ENCODE peak calls at places on chromosomes 2 and 18, in four cellular contexts. E is adrenal gland, Q is fibroblast of lung, G is IMR-90. F is an unnamed sample.

GRCh38 chr2:144890828-144891227 is 370.9 kb upstream of the ZEB2 start:
- DNase-seq in Q (peak; percentile 56), E (no peak), G (peak; percentile 35), F (no peak)

GRCh38 chr2:73984922-73985317 is 210 bp downstream of the TET3 start:
- DNase-seq in E (peak; percentile 55), G (no peak), Q (no peak), F (peak; percentile 61)

GRCh38 chr2:54558976-54559410 is 102.9 kb downstream of the SPTBN1 start:
- DNase-seq in E (no peak), G (no peak), Q (no peak), F (no peak)

GRCh38 chr18:22467760-22468553 is 50.2 kb upstream of the CTAGE1 start:
- DNase-seq in Q (peak; percentile 99), E (peak; percentile 87), G (peak; percentile 100), F (no peak)

GRCh38 chr2:71530987-71531332 is 77.6 kb downstream of the DYSF start:
- DNase-seq in G (no peak), E (no peak), Q (no peak), F (no peak)

GRCh38 chr18:54357082-54357659 is 487 bp downstream of the STARD6 start:
- DNase-seq in G (peak; percentile 1), E (no peak), Q (no peak), F (no peak)

GRCh38 chr2:28451793-28452533 is 43.9 kb upstream of the PLB1 start:
- DNase-seq in Q (no peak), G (no peak), E (no peak), F (no peak)

GRCh38 chr2:176157499-176158305 is 595 bp downstream of the HOXD3 start:
- DNase-seq in G (no peak), Q (no peak), E (no peak), F (no peak)

GRCh38 chr2:157194097-157194688 is 63.3 kb upstream of the GALNT5 start:
- DNase-seq in G (peak; percentile 72), E (peak; percentile 42), Q (peak; percentile 84), F (no peak)

GRCh38 chr2:206263959-206264603 is 10.4 kb upstream of the ZDBF2 start:
- DNase-seq in G (no peak), E (no peak), Q (no peak), F (no peak)

GRCh38 chr2:206259615-206260426 is 14.6 kb upstream of the ZDBF2 start:
- DNase-seq in E (no peak), G (no peak), Q (no peak), F (no peak)

GRCh38 chr2:206257345-206257744 is 17.1 kb upstream of the ZDBF2 start:
- DNase-seq in Q (no peak), G (no peak), E (no peak), F (no peak)

GRCh38 chr2:206257861-206258260 is 16.6 kb upstream of the ZDBF2 start:
- DNase-seq in E (no peak), G (no peak), Q (no peak), F (no peak)

DNA sequence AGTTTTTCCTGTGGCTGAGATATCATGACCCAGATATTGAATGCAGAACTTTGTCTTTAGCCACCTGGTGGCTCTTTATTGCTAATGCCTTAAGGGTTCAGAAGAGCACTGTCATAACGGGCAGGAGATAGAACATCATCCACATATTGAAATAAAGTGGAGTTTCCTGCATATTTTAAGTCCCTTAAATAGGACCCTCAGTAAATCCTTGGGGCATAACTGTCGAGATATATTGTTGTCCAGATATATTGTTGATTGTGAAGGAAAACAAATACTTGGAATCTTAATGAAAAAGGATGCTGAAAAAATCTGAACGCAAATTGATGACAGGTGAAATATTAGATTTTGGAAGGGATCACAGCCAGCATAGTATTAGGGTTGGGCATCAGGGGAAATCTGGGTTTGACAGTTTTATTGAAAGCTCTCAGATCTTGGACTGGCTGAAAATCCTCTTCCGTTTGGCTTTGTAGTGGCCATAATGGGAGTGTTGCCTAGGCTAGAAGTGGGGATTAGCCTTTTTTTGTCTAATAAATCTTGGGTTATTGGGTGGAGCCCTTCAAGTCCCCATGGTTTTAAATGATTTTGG is 13.9 kb upstream of the ZDBF2 start:
- DNase-seq in E (peak; percentile 47), G (peak; percentile 10), Q (peak; percentile 44), F (no peak)
- TF ChIP-seq CTCF in E (peak; percentile 68), G (peak; percentile 43), Q (peak; percentile 54), F (no peak)

GRCh38 chr2:150279673-150280072 is 207.8 kb downstream of the RND3 start:
- DNase-seq in E (no peak), G (no peak), Q (no peak), F (no peak)
- H3K9me3 ChIP-seq in E (no peaks in the 10 kb centered on the region), G (peaks cover 9% of the 10 kb centered on the region), Q (no peaks in the 10 kb centered on the region), F (no peaks in the 10 kb centered on the region)

GRCh38 chr2:159968282-159968900 is 94.0 kb downstream of the PLA2R1 start:
- DNase-seq in Q (peak; percentile 70), E (peak; percentile 16), G (peak; percentile 41), F (no peak)
- TF ChIP-seq CTCF in Q (peak; percentile 57), E (peak; percentile 53), G (peak; percentile 58), F (peak; percentile 28)

DNA sequence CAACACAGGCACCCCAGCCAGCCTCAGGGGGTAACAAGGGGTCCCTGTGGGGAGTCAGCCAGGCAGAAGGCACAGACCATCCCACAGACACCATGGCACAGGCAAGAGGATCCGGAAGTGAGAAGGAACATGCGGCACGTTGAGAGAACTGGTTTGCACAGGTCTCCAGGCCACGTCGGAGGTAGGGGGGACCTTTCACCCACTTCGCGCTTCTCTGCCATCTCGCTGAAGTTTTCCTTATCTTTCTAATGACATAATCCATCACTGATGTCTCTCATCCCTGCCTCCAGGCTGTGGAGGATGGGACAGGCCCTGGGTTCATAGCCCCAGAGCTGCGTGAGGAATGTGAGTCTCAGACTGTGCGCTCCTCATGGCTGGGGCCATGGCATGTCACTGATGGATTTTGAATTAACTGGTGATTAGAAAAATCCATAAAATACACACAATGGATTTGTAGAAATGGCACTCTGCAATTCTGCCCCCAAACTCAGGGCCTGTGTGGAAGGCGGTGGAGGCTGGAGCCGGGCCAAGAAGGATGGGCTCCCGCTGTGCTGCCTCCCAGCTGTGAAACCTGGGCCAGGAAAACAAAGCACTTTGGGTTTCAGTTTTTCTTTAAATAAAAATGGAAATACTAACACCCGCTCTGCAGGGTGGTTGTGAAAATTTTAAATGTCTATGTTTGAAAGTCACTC is 113.2 kb upstream of the ALKAL2 start:
- DNase-seq in Q (no peak), G (no peak), E (no peak), F (no peak)
- H3K9me3 ChIP-seq in Q (no peaks in the 10 kb centered on the region), G (peaks cover 23% of the 10 kb centered on the region), E (no peaks in the 10 kb centered on the region), F (no peaks in the 10 kb centered on the region)